ENCODE peak calls at places on chromosomes 7 and 10, in four cellular contexts. H is IMR-90, Z is H1, M is H9. Q is an unnamed sample.

GRCh38 chr10:75021851-75022250 is 89.6 kb upstream of the SAMD8 start:
- DNase-seq in Z (no peak), H (no peak), M (no peak), Q (no peak)

GRCh38 chr10:28587970-28588290 is 55.0 kb downstream of the WAC start:
- DNase-seq in H (peak), Z (no peak), M (no peak), Q (peak)

GRCh38 chr10:88330174-88330573 is 252.9 kb downstream of the RNLS start:
- DNase-seq in M (no peak), H (no peak), Z (no peak), Q (no peak)

GRCh38 chr10:24528960-24529359 is 194.7 kb downstream of the ARHGAP21 start:
- DNase-seq in M (no peak), Z (no peak), H (no peak), Q (no peak)

GRCh38 chr7:91899563-91899962 is 19.1 kb upstream of the MTERF1 start:
- DNase-seq in M (no peak), Z (no peak), H (no peak), Q (no peak)

GRCh38 chr7:144834516-144835165 is 1.2 kb downstream of the TPK1 start:
- DNase-seq in H (no peak), M (no peak), Z (no peak), Q (no peak)

GRCh38 chr10:70966848-70967553 is 78.6 kb upstream of the PCBD1 start:
- DNase-seq in H (no peak), M (no peak), Z (no peak), Q (no peak)

GRCh38 chr7:154967581-154967980 is 35.3 kb downstream of the PAXIP1 start:
- DNase-seq in H (no peak), M (no peak), Z (no peak), Q (no peak)

GRCh38 chr10:78465456-78465855 is 431.8 kb downstream of the RPS24 start:
- DNase-seq in M (peak), H (no peak), Z (no peak), Q (no peak)

GRCh38 chr10:62016477-62017140 is 115.1 kb downstream of the ARID5B start:
- DNase-seq in Z (no peak), H (peak), M (no peak), Q (no peak)

GRCh38 chr7:29146888-29147609 is 712 bp upstream of the CPVL start:
- DNase-seq in Z (no peak), H (no peak), M (peak), Q (peak)
- H2BK5ac ChIP-seq in Z (no peak), H (no peak), M (no peak), Q (no peak)

GRCh38 chr7:100818825-100819224 is 8.5 kb downstream of the EPHB4 start:
- DNase-seq in Z (no peak), H (no peak), M (no peak), Q (no peak)
- H3K56ac ChIP-seq in Z (no peak), H (no peak), M (no peak), Q (no peak)

GRCh38 chr7:30928254-30928872 is 16.7 kb downstream of the AQP1 start:
- DNase-seq in Z (peak), M (no peak), H (no peak), Q (no peak)
- H2BK5ac ChIP-seq in Z (no peak), M (no peak), H (no peak), Q (no peak)

GRCh38 chr10:63388421-63389031 is 77.3 kb downstream of the JMJD1C start:
- DNase-seq in M (no peak), H (peak), Z (no peak), Q (no peak)

GRCh38 chr10:63392224-63392623 is 73.6 kb downstream of the JMJD1C start:
- DNase-seq in H (no peak), M (no peak), Z (no peak), Q (no peak)

GRCh38 chr10:63393050-63393449 is 72.7 kb downstream of the JMJD1C start:
- DNase-seq in H (no peak), Z (no peak), M (no peak), Q (no peak)

GRCh38 chr10:63391812-63392211 is 74.0 kb downstream of the JMJD1C start:
- DNase-seq in H (no peak), Z (no peak), M (no peak), Q (no peak)

DNA sequence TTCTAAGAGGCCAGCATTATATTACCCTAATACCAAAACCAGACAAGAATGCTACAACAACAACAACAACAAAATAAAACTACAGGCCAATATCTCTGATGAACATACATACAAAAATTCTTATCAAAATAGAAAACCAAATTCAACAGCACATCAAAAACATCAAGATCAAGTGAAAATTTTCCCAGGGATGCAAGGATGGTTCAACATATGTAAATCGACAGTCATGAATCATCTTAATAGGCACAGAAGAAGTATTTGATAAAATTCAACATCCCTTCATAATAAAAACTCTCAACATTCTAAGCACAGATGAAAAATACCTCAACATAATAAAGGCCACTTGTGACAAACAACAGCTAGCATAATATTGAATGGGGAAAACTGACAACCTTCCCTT is 75.3 kb downstream of the JMJD1C start:
- DNase-seq in M (no peak), Z (no peak), H (no peak), Q (no peak)
- H3K56ac ChIP-seq in M (no peak), Z (no peak), H (no peak), Q (no peak)

GRCh38 chr10:76149182-76149581 is 717.8 kb downstream of the LRMDA start:
- DNase-seq in H (no peak), Z (no peak), M (no peak), Q (no peak)
- H2BK5ac ChIP-seq in H (no peak), Z (peak), M (no peak), Q (peak)

GRCh38 chr10:44757551-44758205 is 153.5 kb upstream of the TMEM72 start:
- DNase-seq in H (no peak), M (no peak), Z (no peak), Q (peak)
- H3K56ac ChIP-seq in H (no peak), M (no peak), Z (no peak), Q (peak)

DNA sequence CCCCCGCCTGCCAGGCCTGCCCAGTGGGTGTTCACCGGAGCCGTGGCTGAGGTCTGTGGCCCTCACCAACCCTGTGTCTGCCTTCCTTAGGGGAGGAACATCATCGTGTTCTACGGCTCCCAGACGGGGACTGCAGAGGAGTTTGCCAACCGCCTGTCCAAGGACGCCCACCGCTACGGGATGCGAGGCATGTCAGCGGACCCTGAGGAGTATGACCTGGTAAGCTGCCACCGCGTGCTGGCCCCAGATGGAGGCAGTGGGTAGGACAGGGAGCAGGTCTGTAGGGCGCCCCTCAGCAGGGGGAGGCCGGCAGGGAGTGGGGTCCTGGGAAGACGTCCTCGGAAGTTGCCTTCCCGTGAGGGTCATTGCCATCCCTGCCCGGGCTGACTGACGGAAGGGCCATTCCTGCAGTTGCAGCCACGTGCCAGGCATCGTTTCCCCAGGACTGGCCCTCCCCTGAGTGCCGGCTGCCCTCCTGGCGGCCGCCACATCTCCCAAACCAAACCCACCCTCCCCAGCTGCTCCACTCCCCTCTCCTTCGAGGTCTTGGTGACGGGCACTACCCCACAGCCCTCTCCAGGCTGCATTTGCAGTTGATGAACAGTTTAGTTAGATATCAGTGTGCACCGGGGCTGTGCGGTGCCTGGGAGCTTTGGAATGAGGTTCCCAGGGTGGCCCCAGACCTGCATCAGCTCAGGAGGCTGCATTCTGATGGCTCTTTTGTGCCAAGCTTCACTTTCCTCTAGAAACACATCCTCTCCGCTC is 14.9 kb downstream of the TMEM120A start:
- DNase-seq in Z (no peak), H (no peak), M (no peak), Q (no peak)
- H2BK5ac ChIP-seq in Z (no peak), H (no peak), M (no peak), Q (no peak)

GRCh38 chr7:82389847-82390246 is 53.7 kb downstream of the CACNA2D1 start:
- DNase-seq in H (no peak), M (no peak), Z (no peak), Q (peak)
- H3K56ac ChIP-seq in H (no peak), M (no peak), Z (no peak), Q (no peak)

DNA sequence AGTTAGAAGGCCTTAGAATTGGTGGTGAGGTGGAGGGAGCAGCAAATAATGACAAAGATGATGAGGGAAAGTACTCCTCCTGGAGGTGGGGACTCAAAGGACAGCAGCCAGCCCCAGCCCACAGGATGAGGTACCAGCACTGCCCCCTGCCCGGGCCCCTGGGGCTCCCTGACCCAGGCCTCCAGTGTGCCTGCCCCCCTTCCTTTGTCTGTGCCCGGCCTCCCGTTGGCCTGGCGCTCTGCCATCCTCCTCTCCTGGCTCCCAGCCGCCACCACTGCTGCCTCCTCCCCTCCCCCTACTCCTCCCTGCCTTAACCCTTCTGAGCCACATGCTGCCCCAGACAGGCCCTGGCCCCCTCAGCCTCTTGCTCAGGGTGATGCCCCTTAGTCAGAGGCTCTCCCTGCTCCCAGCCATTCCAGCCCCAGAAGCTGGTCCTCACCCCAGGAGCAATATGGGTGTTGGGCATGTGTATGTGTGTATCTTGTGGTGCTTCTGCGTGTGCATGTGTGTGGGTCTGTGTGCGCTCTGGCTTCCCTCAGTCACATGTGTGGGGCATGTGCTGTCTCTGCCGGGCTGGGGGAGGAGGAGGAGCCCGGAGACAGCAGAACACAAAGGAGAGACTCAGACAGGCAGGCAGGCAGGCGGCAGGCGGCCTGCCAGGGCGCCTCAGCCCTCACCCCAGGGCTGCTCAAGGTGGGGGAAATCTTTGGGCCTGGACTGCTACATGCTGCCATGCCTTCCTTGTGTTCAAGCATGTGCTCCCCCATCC is 2.6 kb downstream of the LDB1 start:
- DNase-seq in H (peak), M (peak), Z (peak), Q (peak)
- H2BK5ac ChIP-seq in H (peak), M (no peak), Z (peak), Q (peak)